ENCODE peak calls at places on chromosomes 7 and 10, in eight cellular contexts. L is Caco-2; H is foreskin keratinocyte; Z is endodermal cell; Q is endothelial cell of umbilical vein; P is CD4-positive, alpha-beta memory T cell; E is dorsolateral prefrontal cortex; B is AG04450. S is an unnamed sample. For H3K27me3, the result is how much of the 10 kb centered on the place peaks cover.

GRCh38 chr10:29917311-29917710 is 142.1 kb downstream of the JCAD start:
- DNase-seq in H (no peak), B (no peak), L (no peak), E (no peak), P (no peak), Z (no peak), Q (peak), S (no peak)

GRCh38 chr10:17076626-17077025 is 53.0 kb downstream of the CUBN start:
- DNase-seq in E (no peak), P (no peak), Z (no peak), B (no peak), Q (peak), L (no peak), H (no peak), S (no peak)

GRCh38 chr10:119206603-119207366 is 586 bp upstream of the GRK5 start:
- DNase-seq in E (peak), Q (peak), L (peak), Z (peak), P (peak), B (no peak), H (no peak), S (no peak)

GRCh38 chr10:113320213-113320612 is 232.6 kb upstream of the HABP2 start:
- DNase-seq in B (no peak), Q (no peak), H (no peak), Z (no peak), E (no peak), P (no peak), L (no peak), S (no peak)

GRCh38 chr10:125531470-125531869 is 151.5 kb downstream of the TEX36 start:
- DNase-seq in Q (no peak), E (no peak), H (no peak), P (no peak), B (no peak), Z (no peak), L (no peak), S (no peak)

GRCh38 chr7:37320840-37321468 is 127.7 kb downstream of the ELMO1 start:
- DNase-seq in Q (no peak), E (no peak), Z (no peak), L (no peak), P (no peak), B (no peak), H (no peak), S (no peak)

GRCh38 chr10:4154317-4154716 is 369.3 kb upstream of the KLF6 start:
- DNase-seq in Z (no peak), B (no peak), E (no peak), H (no peak), Q (no peak), L (no peak), P (peak), S (no peak)

GRCh38 chr10:80163741-80164341 is 31.3 kb downstream of the PLAC9 start:
- DNase-seq in P (no peak), B (peak), E (peak), Q (peak), L (no peak), Z (no peak), H (no peak), S (no peak)

GRCh38 chr7:32142649-32143048 is 72.4 kb upstream of the PDE1C start:
- DNase-seq in P (no peak), Z (no peak), L (no peak), E (no peak), Q (no peak), B (no peak), H (no peak), S (no peak)

GRCh38 chr7:73992104-73992562 is 35.8 kb upstream of the ELN start:
- DNase-seq in P (no peak), E (no peak), B (peak), L (no peak), H (no peak), Q (no peak), Z (no peak), S (no peak)

GRCh38 chr10:25701651-25702050 is 232.4 kb upstream of the MYO3A start:
- DNase-seq in H (no peak), E (peak), L (no peak), P (no peak), Z (peak), B (no peak), Q (no peak), S (no peak)

GRCh38 chr7:50607524-50608125 is 42.4 kb upstream of the DDC start:
- DNase-seq in L (no peak), Q (no peak), P (no peak), E (no peak), Z (no peak), H (no peak), B (no peak), S (no peak)

GRCh38 chr7:31077484-31078362 is 25.6 kb downstream of the ADCYAP1R1 start:
- DNase-seq in P (no peak), Q (no peak), E (no peak), L (no peak), H (no peak), B (no peak), Z (no peak), S (no peak)

GRCh38 chr10:14782691-14783363 is 8.1 kb upstream of the FAM107B start:
- DNase-seq in L (peak), H (peak), B (no peak), E (no peak), Q (peak), Z (peak), P (no peak), S (no peak)

GRCh38 chr10:87875929-87876571 is 12.6 kb downstream of the PTEN start:
- DNase-seq in H (no peak), B (no peak), L (no peak), Q (no peak), E (no peak), Z (no peak), P (no peak), S (no peak)

GRCh38 chr7:149473251-149473650 is 12.4 kb upstream of the ZNF777 start:
- DNase-seq in Q (no peak), B (no peak), H (no peak), L (no peak), Z (no peak), E (no peak), P (no peak), S (no peak)

GRCh38 chr7:39979406-39980073 is 29.5 kb downstream of the CDK13 start:
- DNase-seq in P (peak), Q (no peak), E (no peak), B (no peak), H (no peak), L (no peak), Z (no peak), S (no peak)

GRCh38 chr7:121503039-121503438 is 106.9 kb upstream of the FAM3C start:
- DNase-seq in L (no peak), H (no peak), Q (no peak), Z (no peak), E (no peak), B (no peak), P (no peak), S (no peak)

GRCh38 chr7:133618970-133619369 is 366.1 kb downstream of the EXOC4 start:
- DNase-seq in Q (no peak), Z (no peak), H (no peak), P (no peak), L (no peak), E (no peak), B (no peak), S (no peak)
- H3K27me3 ChIP-seq in Q (under half), Z (under half), H (under half), P (under half), L (under half), E (under half), B (under half), S (under half)

DNA sequence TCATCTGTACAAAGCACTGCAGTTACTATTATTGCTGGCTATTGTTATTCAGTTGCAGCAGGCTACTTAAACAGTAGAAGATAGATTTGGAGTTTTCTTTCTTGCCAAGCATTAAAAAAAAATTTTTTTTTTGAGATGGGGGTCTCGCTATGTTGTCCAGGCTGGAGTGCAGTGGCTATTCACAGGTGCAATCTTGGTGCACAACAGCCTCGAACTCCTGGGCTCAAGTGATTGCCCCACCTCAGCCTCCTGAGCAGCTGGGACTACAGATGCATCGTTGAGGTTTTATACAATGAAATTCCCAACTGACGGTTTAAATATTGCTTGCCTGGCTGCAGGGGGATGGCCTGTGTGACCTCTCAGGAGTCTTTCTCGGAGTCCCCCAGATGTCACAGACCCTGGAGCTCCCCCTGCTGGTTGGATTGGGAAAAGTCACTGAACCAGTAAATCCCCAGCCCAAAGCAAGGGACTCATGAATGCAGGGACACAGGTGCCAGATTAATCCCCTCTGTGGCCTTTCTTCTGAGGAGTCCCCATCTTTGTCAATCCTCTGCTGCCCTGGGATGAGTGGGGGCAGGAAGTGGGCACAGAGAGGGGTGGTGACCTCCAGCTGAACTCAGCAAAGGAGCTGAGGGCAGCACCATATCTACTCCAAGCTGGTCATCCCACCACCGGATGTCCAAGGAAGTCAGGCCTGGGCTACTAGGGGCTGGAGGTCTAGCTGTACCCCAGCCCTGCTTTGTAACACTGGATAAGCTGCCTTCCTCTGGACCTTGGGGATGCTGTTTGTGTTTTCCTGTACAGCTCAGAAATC is 149.6 kb downstream of the C10orf105 start:
- DNase-seq in P (peak), H (peak), L (peak), E (peak), Z (peak), B (no peak), Q (peak), S (peak)
- H3K27me3 ChIP-seq in P (under half), H (under half), L (under half), E (under half), Z (under half), B (under half), Q (under half), S (under half)

GRCh38 chr7:101175664-101176063 is 4.4 kb downstream of the NAT16 start:
- DNase-seq in P (no peak), E (no peak), H (no peak), B (no peak), Q (no peak), Z (no peak), L (no peak), S (no peak)
- H3K27me3 ChIP-seq in P (half or more), E (half or more), H (half or more), B (half or more), Q (half or more), Z (half or more), L (under half), S (half or more)

GRCh38 chr7:137689761-137690160 is 157.0 kb downstream of the DGKI start:
- DNase-seq in P (no peak), Z (no peak), B (no peak), Q (peak), E (no peak), H (no peak), L (no peak), S (no peak)
- H3K27me3 ChIP-seq in P (under half), Z (under half), B (under half), Q (under half), E (under half), H (under half), L (under half), S (under half)

S was measured in NT2/D1.